ENCODE peak calls at places on chromosomes 13 and 19, in six cellular contexts. D is fibroblast of the aortic adventitia, C is fibroblast of pulmonary artery, K is psoas muscle, F is esophagus squamous epithelium, J is cardiac fibroblast. H is an unnamed sample.

GRCh38 chr19:16888629-16889371 is at the start of gene F2RL3:
- DNase-seq in J (peak), F (no peak), K (peak), D (no peak), C (peak), H (no peak)

GRCh38 chr13:45393941-45394570 is 24.1 kb downstream of the SLC25A30 start:
- DNase-seq in K (no peak), F (no peak), D (peak), J (peak), C (peak), H (peak)

GRCh38 chr19:16449330-16449961 is 22.3 kb downstream of the EPS15L1 start:
- DNase-seq in K (no peak), F (no peak), C (no peak), D (no peak), J (peak), H (peak)

GRCh38 chr19:52464798-52465470 is 11.6 kb downstream of the ZNF578 start:
- DNase-seq in C (no peak), D (no peak), K (no peak), J (no peak), F (no peak), H (no peak)

GRCh38 chr19:21474671-21475181 is 30.7 kb upstream of the ZNF429 start:
- DNase-seq in F (no peak), C (peak), D (peak), J (peak), K (peak), H (peak)

GRCh38 chr13:98447130-98447529 is 129.8 kb downstream of the STK24 start:
- DNase-seq in C (no peak), J (no peak), F (no peak), D (no peak), K (no peak), H (no peak)

GRCh38 chr13:110885516-110885915 is 29.4 kb downstream of the ANKRD10 start:
- DNase-seq in J (no peak), F (no peak), C (no peak), D (no peak), K (no peak), H (no peak)

GRCh38 chr13:62997038-62997619 is 1581.5 kb upstream of the PCDH20 start:
- DNase-seq in C (no peak), F (no peak), D (no peak), J (no peak), K (no peak), H (no peak)

GRCh38 chr19:29528350-29528945 is 2.7 kb downstream of the VSTM2B start:
- DNase-seq in D (peak), C (peak), J (peak), K (peak), F (no peak), H (peak)

GRCh38 chr13:44188257-44188656 is 185.4 kb upstream of the SERP2 start:
- DNase-seq in C (peak), K (no peak), F (no peak), D (peak), J (peak), H (peak)

GRCh38 chr19:5245631-5246553 is 94.7 kb downstream of the PTPRS start:
- DNase-seq in F (no peak), K (no peak), J (no peak), C (no peak), D (no peak), H (no peak)

GRCh38 chr13:59094149-59094548 is 1069.6 kb downstream of the DIAPH3 start:
- DNase-seq in C (peak), K (no peak), F (no peak), D (no peak), J (no peak), H (no peak)

DNA sequence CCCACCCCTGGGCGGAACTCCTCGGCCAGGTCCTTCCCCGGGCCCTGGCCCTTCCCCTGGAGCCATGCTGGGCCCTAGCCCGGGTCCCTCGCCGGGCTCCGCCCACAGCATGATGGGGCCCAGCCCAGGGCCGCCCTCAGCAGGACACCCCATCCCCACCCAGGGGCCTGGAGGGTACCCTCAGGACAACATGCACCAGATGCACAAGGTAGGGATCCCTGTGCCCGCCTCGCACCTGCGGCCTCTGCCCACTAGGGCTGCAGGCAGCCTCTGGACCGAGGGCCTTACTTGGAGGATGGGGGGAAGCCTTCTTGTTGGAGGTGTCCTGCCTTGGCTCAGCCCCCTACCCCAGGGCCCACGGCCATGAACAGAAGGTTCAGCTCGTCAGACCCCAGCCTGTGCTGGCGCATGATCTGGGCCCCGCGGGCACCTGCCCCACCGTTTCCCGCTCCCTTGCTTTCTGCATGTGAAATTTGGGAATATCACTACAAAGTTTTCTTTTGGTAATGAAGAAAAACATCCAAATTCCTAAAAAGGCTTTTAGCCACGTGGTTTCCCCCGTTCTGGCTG is 23.4 kb downstream of the SMARCA4 start:
- DNase-seq in F (no peak), J (no peak), D (no peak), K (no peak), C (no peak), H (no peak)
- TF ChIP-seq CTCF in F (no peak), J (no peak), D (no peak), K (no peak), C (no peak), H (peak)

DNA sequence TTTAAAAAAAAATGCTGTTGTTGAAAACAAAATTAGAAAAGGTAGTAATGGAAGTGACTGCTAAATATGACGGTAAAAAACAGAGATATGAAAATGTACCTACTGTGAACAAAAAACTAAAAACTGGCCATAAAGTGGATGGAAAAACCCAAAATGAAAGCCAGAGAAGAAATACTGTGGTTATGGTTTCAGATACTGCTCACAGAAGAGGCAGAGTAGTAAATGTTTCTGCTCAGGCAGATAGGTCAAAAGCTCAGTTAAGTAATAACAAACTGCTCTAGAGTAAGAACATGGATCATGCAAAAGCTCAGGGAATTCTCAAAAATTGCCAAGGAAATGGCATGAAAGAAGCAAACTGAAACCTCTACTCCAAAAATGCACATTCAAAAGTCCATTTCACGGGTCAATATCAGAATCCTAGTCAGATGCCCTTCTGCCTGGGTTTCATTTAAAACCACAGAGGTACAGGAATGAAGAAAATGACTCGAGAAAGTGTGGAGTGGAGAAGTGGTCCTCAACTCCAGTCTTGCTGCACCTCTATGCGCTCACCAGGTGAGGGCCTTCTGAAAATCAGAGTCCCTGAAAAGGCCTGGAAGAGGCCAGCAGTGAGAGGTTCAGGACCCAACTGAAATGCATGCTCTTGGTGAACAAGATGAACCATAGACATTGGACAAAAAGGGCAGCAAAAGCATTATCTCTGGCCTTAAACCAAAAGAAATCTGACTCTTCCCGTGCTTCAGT is 315.0 kb upstream of the SPRY2 start:
- DNase-seq in F (no peak), K (no peak), C (no peak), D (no peak), J (no peak), H (no peak)
- TF ChIP-seq CTCF in F (no peak), K (no peak), C (no peak), D (no peak), J (no peak), H (no peak)

GRCh38 chr19:35460608-35461007 is 12.6 kb downstream of the FFAR2 start:
- DNase-seq in C (no peak), D (no peak), J (no peak), K (no peak), F (no peak), H (no peak)

GRCh38 chr19:35459414-35460082 is 11.5 kb downstream of the FFAR2 start:
- DNase-seq in D (no peak), J (peak), F (no peak), K (peak), C (peak), H (no peak)

GRCh38 chr19:35462476-35462953 is 14.5 kb downstream of the FFAR2 start:
- DNase-seq in J (no peak), K (no peak), C (no peak), F (no peak), D (no peak), H (peak)

GRCh38 chr19:35458821-35459391 is 10.8 kb downstream of the FFAR2 start:
- DNase-seq in F (no peak), J (no peak), D (no peak), C (no peak), K (no peak), H (no peak)

GRCh38 chr19:35461050-35461449 is 13.0 kb downstream of the FFAR2 start:
- DNase-seq in C (no peak), J (no peak), F (no peak), K (no peak), D (no peak), H (no peak)
- TF ChIP-seq CTCF in C (no peak), J (no peak), F (no peak), K (no peak), D (no peak), H (no peak)

GRCh38 chr13:23889598-23890224 is 511 bp upstream of the MIPEP start:
- DNase-seq in F (no peak), J (peak), C (no peak), D (peak), K (no peak), H (no peak)

GRCh38 chr13:23883255-23883654 is 5.9 kb downstream of the MIPEP start:
- DNase-seq in D (no peak), K (no peak), C (no peak), F (no peak), J (no peak), H (no peak)

DNA sequence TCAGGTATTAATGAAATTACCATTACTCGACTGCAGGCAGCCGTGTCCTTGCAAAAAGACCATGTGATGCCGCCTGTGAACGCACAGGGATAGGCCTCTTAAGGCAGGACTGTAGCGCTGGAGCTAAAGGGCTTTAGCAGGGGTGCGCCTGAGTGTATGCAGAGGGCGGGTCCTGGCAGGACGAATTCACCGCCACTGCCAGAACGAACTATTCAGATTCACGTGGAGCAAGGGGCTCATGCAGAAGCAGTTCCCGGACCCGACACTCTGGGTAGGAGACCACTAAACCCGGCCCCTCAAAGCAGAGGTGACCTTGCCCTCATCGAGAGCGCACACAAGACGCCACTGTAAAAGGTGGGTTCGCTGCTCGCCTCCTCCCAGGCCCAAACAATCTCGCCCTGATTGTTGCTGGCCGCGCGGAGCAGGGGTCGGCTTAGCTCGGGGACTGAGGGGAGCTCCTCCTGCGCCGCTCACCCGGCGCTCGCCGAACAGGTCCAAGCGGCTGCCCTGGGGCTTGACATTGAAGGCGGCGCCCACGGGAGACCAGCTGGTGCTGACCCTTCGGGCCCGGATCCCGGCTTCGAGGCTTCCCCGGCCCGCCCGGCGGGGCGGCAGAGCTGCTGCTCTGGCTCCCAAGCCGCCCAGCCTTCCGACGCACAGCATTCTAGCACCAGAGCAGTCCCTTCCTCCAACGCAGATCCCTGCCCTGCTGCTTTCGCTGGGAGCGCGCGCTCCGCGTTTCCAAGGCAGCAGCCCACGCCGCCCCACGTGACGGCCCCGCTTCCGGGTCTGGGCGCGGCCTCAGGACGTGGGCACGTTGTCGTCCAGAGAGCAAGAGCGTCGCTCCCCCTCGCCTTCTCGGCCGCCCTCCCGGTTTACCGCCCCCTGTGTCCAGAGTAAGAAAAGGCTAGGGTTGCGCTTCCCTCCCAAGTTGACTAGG is at the start of gene MIPEP:
- DNase-seq in F (peak), K (peak), C (peak), D (peak), J (peak), H (peak)
- TF ChIP-seq CTCF in F (peak), K (peak), C (peak), D (peak), J (peak), H (peak)

GRCh38 chr13:70795484-70795883 is 687.2 kb upstream of the KLHL1 start:
- DNase-seq in J (no peak), F (no peak), D (no peak), C (no peak), K (no peak), H (no peak)

DNA sequence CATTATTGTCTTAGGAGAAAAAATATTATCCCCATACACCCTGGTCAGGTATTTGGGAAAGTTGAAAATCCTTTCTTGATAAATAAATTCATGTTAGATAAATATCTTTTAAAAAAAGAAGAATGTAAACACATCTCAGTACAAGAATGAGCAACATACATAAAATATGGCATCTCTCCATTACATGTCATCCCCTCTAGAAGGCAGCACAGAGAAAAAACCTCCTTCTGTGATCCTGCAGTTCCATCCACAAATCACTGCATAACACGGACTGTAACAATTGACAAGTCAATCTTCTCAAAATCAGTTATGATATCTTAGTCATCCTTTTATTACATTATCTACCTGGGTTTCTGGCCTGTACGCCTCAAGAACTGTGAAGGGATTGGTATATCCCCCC is 683.9 kb upstream of the KLHL1 start:
- DNase-seq in D (no peak), F (no peak), K (no peak), C (no peak), J (no peak), H (no peak)
- TF ChIP-seq CTCF in D (no peak), F (no peak), K (no peak), C (no peak), J (no peak), H (no peak)

GRCh38 chr19:36032251-36033104 is at the start of gene CLIP3:
- DNase-seq in C (peak), D (peak), K (peak), J (peak), F (no peak), H (peak)

GRCh38 chr19:36031308-36031707 is 1.4 kb downstream of the CLIP3 start:
- DNase-seq in D (no peak), K (peak), J (no peak), C (no peak), F (no peak), H (no peak)

GRCh38 chr19:36028313-36029041 is 4.2 kb downstream of the CLIP3 start:
- DNase-seq in F (no peak), J (no peak), C (no peak), D (no peak), K (no peak), H (no peak)

GRCh38 chr19:36027696-36028095 is 5.0 kb downstream of the CLIP3 start:
- DNase-seq in F (no peak), J (no peak), D (no peak), C (no peak), K (no peak), H (no peak)

GRCh38 chr19:36030264-36031148 is 2.2 kb downstream of the CLIP3 start:
- DNase-seq in F (no peak), J (peak), C (peak), D (peak), K (peak), H (peak)
- TF ChIP-seq CTCF in F (no peak), J (peak), C (peak), D (no peak), K (no peak), H (peak)

DNA sequence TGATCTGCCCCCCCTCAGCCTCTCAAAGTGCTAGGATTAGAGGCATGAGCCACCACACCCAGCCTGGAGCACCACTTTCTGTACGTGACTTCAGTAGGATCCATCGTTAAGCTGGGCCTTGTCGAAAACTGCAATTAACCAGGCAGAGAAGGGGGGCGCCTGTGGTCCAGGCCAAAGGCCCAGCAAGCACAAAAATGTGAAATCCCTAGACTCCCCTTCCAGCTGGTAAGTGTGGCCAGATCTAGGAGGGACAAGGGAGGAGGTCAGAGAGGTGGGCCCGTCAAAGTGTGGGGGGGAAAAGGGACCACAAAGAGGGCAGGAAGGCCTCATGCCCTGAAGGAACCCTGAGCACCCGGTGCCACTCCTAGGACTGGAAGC is 13.8 kb downstream of the DDX39A start:
- DNase-seq in C (no peak), D (no peak), F (no peak), K (no peak), J (no peak), H (no peak)
- TF ChIP-seq CTCF in C (no peak), D (no peak), F (no peak), K (no peak), J (no peak), H (no peak)

GRCh38 chr13:50531917-50532899 is 311.3 kb downstream of the DLEU7 start:
- DNase-seq in C (peak), K (no peak), D (peak), F (no peak), J (peak), H (peak)
- TF ChIP-seq CTCF in C (peak), K (peak), D (peak), F (peak), J (peak), H (peak)

GRCh38 chr19:31353826-31354225 is 4.6 kb upstream of the TSHZ3 start:
- DNase-seq in D (no peak), J (no peak), F (no peak), K (no peak), C (no peak), H (no peak)
- TF ChIP-seq CTCF in D (no peak), J (no peak), F (no peak), K (no peak), C (no peak), H (no peak)